ENCODE peak calls at places on chromosomes 6 and 20, in seven cellular contexts. F, Y, O, V, A, U and M are unnamed samples.
A peak's percentile ranks its signal among the peaks of the same experiment; 100 is the strongest.

GRCh38 chr6:121767254-121767653 is 331.8 kb downstream of the GJA1 start:
- DNase-seq in F (no peak), Y (no peak), O (no peak), V (no peak), A (no peak), U (no peak), M (no peak)

GRCh38 chr6:100851819-100852218 is 29.3 kb downstream of the ASCC3 start:
- DNase-seq in F (no peak), Y (peak; percentile 21), O (no peak), V (no peak), A (no peak), U (no peak), M (no peak)

GRCh38 chr6:18562726-18563125 is 175.6 kb downstream of the RNF144B start:
- DNase-seq in F (no peak), Y (no peak), O (no peak), V (no peak), A (no peak), U (no peak), M (no peak)

GRCh38 chr20:8431538-8432434 is 299.7 kb downstream of the PLCB1 start:
- DNase-seq in F (peak; percentile 63), Y (peak; percentile 24), O (no peak), V (no peak), A (peak; percentile 88), U (no peak), M (no peak)

GRCh38 chr6:111076024-111076680 is 11.2 kb upstream of the SLC16A10 start:
- DNase-seq in F (no peak), Y (no peak), O (no peak), V (no peak), A (no peak), U (no peak), M (no peak)

GRCh38 chr6:56851541-56852248 is 103.2 kb upstream of the BEND6 start:
- DNase-seq in F (peak; percentile 81), Y (peak; percentile 94), O (no peak), V (no peak), A (peak; percentile 77), U (peak; percentile 86), M (no peak)

GRCh38 chr20:57289401-57290177 is 23.1 kb upstream of the BMP7 start:
- DNase-seq in F (no peak), Y (no peak), O (no peak), V (no peak), A (no peak), U (no peak), M (no peak)

GRCh38 chr6:93677297-93677965 is 258.1 kb upstream of the EPHA7 start:
- DNase-seq in F (no peak), Y (no peak), O (no peak), V (no peak), A (no peak), U (no peak), M (no peak)

GRCh38 chr6:43722920-43723565 is 35.5 kb upstream of the MRPS18A start:
- DNase-seq in F (no peak), Y (no peak), O (no peak), V (no peak), A (peak; percentile 14), U (no peak), M (no peak)

GRCh38 chr6:13259393-13259792 is 68.9 kb downstream of the TBC1D7 start:
- DNase-seq in F (no peak), Y (no peak), O (no peak), V (no peak), A (no peak), U (no peak), M (no peak)

GRCh38 chr6:121520337-121521163 is 85.1 kb downstream of the GJA1 start:
- DNase-seq in F (no peak), Y (peak; percentile 50), O (peak; percentile 97), V (no peak), A (no peak), U (peak; percentile 89), M (no peak)

GRCh38 chr6:3797231-3798200 is 46.0 kb upstream of the PXDC1 start:
- DNase-seq in F (no peak), Y (no peak), O (peak; percentile 31), V (no peak), A (no peak), U (peak; percentile 47), M (no peak)

GRCh38 chr6:89503641-89504040 is 70.7 kb downstream of the ANKRD6 start:
- DNase-seq in F (no peak), Y (no peak), O (no peak), V (no peak), A (no peak), U (no peak), M (no peak)

GRCh38 chr6:470901-471448 is 79.4 kb downstream of the IRF4 start:
- DNase-seq in F (no peak), Y (no peak), O (no peak), V (no peak), A (no peak), U (no peak), M (no peak)

GRCh38 chr6:157260735-157261134 is 62.6 kb downstream of the TMEM242 start:
- DNase-seq in F (no peak), Y (no peak), O (no peak), V (no peak), A (peak; percentile 33), U (no peak), M (no peak)

GRCh38 chr6:127222418-127222817 is 44.2 kb upstream of the RNF146 start:
- DNase-seq in F (no peak), Y (no peak), O (no peak), V (no peak), A (no peak), U (no peak), M (no peak)

GRCh38 chr6:44650947-44651346 is 263.4 kb downstream of the CDC5L start:
- DNase-seq in F (no peak), Y (no peak), O (no peak), V (no peak), A (no peak), U (peak; percentile 33), M (no peak)

GRCh38 chr6:3520541-3521220 is 63.8 kb upstream of the SLC22A23 start:
- DNase-seq in F (no peak), Y (no peak), O (no peak), V (no peak), A (no peak), U (no peak), M (no peak)

GRCh38 chr6:24332306-24332705 is 25.6 kb downstream of the DCDC2 start:
- DNase-seq in F (no peak), Y (no peak), O (no peak), V (no peak), A (no peak), U (peak; percentile 32), M (no peak)

GRCh38 chr6:158143700-158144099 is 24.4 kb downstream of the SERAC1 start:
- DNase-seq in F (no peak), Y (peak; percentile 76), O (no peak), V (no peak), A (no peak), U (no peak), M (no peak)

GRCh38 chr6:116447052-116447451 is 14.1 kb upstream of the CALHM6 start:
- DNase-seq in F (no peak), Y (no peak), O (no peak), V (no peak), A (no peak), U (peak; percentile 23), M (no peak)

GRCh38 chr20:24418731-24419130 is 50.7 kb upstream of the SYNDIG1 start:
- DNase-seq in F (no peak), Y (no peak), O (no peak), V (no peak), A (no peak), U (no peak), M (no peak)
- TF ChIP-seq CTCF in F (no peak), Y (no peak), O (no peak), V (no peak), A (no peak), U (no peak), M (no peak)

DNA sequence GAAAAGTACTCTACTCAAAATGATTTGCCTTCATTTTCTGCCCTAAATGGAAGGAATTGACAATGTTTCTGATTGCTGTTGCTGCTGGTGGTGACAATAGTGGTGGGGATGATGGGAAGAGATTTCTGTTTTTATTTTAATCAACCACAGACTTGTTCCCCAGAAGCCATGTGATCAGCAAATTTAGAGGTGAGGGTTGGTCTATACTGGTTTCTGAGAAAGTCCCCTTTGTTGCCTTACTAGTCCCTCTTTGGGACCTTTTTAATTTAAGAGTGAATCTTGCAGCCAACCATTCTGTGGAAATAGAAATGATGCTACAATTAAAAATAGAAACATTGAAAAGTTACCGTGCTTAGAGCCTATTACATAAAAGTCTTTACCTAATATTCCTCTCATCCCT is 43.2 kb downstream of the AIG1 start:
- DNase-seq in F (no peak), Y (no peak), O (no peak), V (no peak), A (no peak), U (no peak), M (no peak)
- TF ChIP-seq CTCF in F (no peak), Y (no peak), O (no peak), V (no peak), A (no peak), U (no peak), M (no peak)

GRCh38 chr6:48085131-48085741 is 25.8 kb downstream of the PTCHD4 start:
- DNase-seq in F (no peak), Y (no peak), O (no peak), V (no peak), A (no peak), U (no peak), M (no peak)

GRCh38 chr6:48080227-48081009 is 30.6 kb downstream of the PTCHD4 start:
- DNase-seq in F (no peak), Y (no peak), O (no peak), V (no peak), A (no peak), U (peak; percentile 16), M (no peak)

GRCh38 chr6:48087448-48087847 is 23.5 kb downstream of the PTCHD4 start:
- DNase-seq in F (no peak), Y (peak; percentile 3), O (no peak), V (no peak), A (no peak), U (no peak), M (no peak)

GRCh38 chr6:48084201-48084600 is 26.8 kb downstream of the PTCHD4 start:
- DNase-seq in F (no peak), Y (no peak), O (no peak), V (no peak), A (no peak), U (no peak), M (no peak)

GRCh38 chr6:48086187-48086586 is 24.8 kb downstream of the PTCHD4 start:
- DNase-seq in F (no peak), Y (no peak), O (no peak), V (no peak), A (no peak), U (no peak), M (no peak)
- TF ChIP-seq CTCF in F (no peak), Y (no peak), O (no peak), V (no peak), A (no peak), U (peak; percentile 52), M (no peak)

DNA sequence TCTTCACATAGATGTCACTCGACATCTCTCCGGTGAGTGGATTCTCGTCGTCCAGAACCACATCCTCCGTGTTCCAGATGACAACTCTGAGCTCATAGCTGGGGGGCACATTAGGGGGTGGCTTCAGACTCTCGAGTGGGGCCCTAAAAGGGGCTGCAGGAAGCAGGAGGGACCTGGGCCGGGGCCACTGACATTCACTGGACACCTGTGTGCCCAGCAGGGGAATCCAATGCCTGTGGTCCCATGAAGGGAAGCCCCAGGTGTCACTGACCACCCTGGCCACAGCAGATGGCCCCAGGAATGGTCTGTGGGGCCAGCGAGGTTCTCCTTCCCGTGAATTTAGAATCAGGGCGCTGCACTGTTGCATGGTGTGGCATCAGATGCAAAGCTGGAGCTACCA is 18.7 kb downstream of the ERGIC3 start:
- DNase-seq in F (no peak), Y (no peak), O (no peak), V (no peak), A (no peak), U (no peak), M (no peak)
- TF ChIP-seq CTCF in F (no peak), Y (no peak), O (no peak), V (no peak), A (no peak), U (no peak), M (no peak)